ENCODE peak calls at places on chromosome 10, in four cellular contexts. D is thoracic aorta, R is cardiac muscle cell, S is dorsolateral prefrontal cortex. N is an unnamed sample.

GRCh38 chr10:114239117-114239993 is at the start of gene VWA2:
- DNase-seq in D (no peak), R (no peak), S (no peak), N (peak)

GRCh38 chr10:75530337-75530736 is 98.9 kb downstream of the LRMDA start:
- DNase-seq in D (peak), R (no peak), S (no peak), N (no peak)

GRCh38 chr10:116164291-116164690 is 108.7 kb downstream of the GFRA1 start:
- DNase-seq in D (no peak), R (no peak), S (peak), N (no peak)

GRCh38 chr10:63068246-63068645 is 64.9 kb upstream of the NRBF2 start:
- DNase-seq in D (no peak), R (peak), S (no peak), N (no peak)

GRCh38 chr10:67697646-67698245 is 1.8 kb upstream of the CTNNA3 start:
- DNase-seq in D (no peak), R (peak), S (no peak), N (peak)

GRCh38 chr10:126376956-126377355 is 11.3 kb downstream of the ADAM12 start:
- DNase-seq in D (no peak), R (no peak), S (no peak), N (no peak)

GRCh38 chr10:60446855-60447254 is 57.2 kb upstream of the ANK3 start:
- DNase-seq in D (no peak), R (peak), S (no peak), N (no peak)

GRCh38 chr10:6203331-6204062 is 765 bp downstream of the PFKFB3 start:
- DNase-seq in D (no peak), R (peak), S (no peak), N (peak)

GRCh38 chr10:69789164-69789576 is 12.5 kb upstream of the COL13A1 start:
- DNase-seq in D (no peak), R (no peak), S (no peak), N (peak)

GRCh38 chr10:22737587-22737986 is 23.2 kb upstream of the PIP4K2A start:
- DNase-seq in D (no peak), R (peak), S (no peak), N (no peak)

GRCh38 chr10:29266641-29267040 is 22.2 kb upstream of the LYZL1 start:
- DNase-seq in D (no peak), R (no peak), S (peak), N (peak)

GRCh38 chr10:62733654-62734293 is 70.7 kb upstream of the ADO start:
- DNase-seq in D (no peak), R (peak), S (no peak), N (no peak)

GRCh38 chr10:92123031-92123450 is 167.8 kb downstream of the CPEB3 start:
- DNase-seq in D (no peak), R (peak), S (no peak), N (no peak)

GRCh38 chr10:2949948-2950354 is 117.4 kb upstream of the PFKP start:
- DNase-seq in D (no peak), R (no peak), S (peak), N (no peak)

GRCh38 chr10:102880256-102880655 is 11.0 kb downstream of the AS3MT start:
- DNase-seq in D (no peak), R (no peak), S (no peak), N (no peak)

GRCh38 chr10:128277267-128277666 is 151.0 kb upstream of the MKI67 start:
- DNase-seq in D (no peak), R (no peak), S (no peak), N (no peak)

GRCh38 chr10:70331486-70332268 is 47.9 kb upstream of the NPFFR1 start:
- DNase-seq in D (peak), R (peak), S (peak), N (no peak)

GRCh38 chr10:49300140-49300974 is 1.4 kb downstream of the C10orf71 start:
- DNase-seq in D (no peak), R (peak), S (no peak), N (no peak)

GRCh38 chr10:132855889-132856288 is 69.9 kb upstream of the NKX6-2 start:
- DNase-seq in D (no peak), R (no peak), S (no peak), N (no peak)

GRCh38 chr10:30531751-30532530 is 97.6 kb downstream of the LYZL2 start:
- DNase-seq in D (no peak), R (no peak), S (no peak), N (no peak)

DNA sequence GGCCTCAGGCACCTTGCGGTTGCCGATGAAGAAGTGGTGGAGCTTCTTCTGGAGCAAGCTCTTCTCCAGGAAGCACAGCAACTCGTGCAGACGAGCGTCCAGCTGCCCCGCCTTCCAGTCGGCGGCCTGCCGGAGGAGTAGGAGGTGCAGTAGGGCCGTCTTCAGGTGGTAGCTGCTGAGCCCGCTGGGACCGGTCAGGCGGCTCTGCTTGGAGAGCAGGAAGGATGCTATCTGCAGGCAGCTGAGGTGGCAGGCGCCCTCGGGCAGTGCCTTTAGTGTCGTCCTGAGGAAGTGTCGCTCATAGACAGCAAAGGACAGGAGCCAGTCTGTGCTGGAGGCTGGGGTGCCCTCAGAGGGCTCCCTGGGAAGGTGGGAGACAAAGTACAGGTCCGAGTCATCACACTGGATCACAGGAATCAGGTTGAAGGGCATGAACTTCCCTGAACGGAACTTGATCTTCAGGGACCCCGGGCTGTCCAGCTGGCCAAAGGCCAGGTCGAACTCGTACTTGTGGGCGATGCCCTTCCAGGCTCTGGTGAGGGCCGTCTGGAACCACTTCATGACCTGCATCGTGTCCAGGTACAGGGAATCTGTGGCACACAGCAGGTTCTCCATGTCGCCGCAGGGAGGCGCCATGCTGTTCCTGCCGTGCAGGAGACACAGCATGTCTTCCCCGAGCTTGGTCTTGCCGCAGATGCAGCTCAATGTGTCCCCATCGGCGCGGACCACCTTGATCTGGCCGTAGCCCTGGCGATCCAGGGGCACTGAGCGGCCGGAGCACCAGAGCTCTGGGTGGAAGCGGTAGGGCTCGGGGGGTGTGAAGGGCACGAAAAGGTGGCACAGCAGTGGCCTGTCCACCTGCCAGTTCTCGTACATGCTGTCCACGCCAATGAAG is 23.4 kb downstream of the ITPRIP start:
- DNase-seq in D (no peak), R (no peak), S (no peak), N (no peak)
- TF ChIP-seq CTCF in D (no peak), R (no peak), S (no peak), N (no peak)

GRCh38 chr10:8076948-8077347 is 22.5 kb downstream of the GATA3 start:
- DNase-seq in D (no peak), R (no peak), S (no peak), N (no peak)

GRCh38 chr10:8074881-8075280 is 20.4 kb downstream of the GATA3 start:
- DNase-seq in D (no peak), R (no peak), S (no peak), N (no peak)

GRCh38 chr10:8078027-8078426 is 23.5 kb downstream of the GATA3 start:
- DNase-seq in D (no peak), R (no peak), S (no peak), N (no peak)

GRCh38 chr10:8075282-8076260 is 21.1 kb downstream of the GATA3 start:
- DNase-seq in D (no peak), R (no peak), S (no peak), N (no peak)

DNA sequence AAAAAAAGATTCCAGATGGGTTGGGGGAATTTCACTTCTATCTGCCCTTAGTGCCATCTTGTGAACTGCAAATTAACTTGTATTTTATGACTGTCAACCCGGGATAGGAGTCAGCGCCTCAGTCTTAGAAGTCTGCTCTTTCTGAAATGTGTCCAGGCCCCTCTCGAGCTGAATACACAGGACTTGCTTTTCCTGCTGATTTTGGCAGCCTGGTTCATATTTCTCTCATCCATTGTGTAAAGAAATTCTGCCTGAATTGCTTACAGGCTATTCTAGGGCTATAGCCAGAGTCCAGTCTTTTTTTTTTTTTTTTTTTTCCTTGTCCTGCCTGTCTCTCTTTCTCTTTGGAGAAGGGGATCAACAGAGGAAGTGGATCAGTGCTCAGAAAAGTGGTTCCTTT is 24.6 kb downstream of the GATA3 start:
- DNase-seq in D (no peak), R (no peak), S (no peak), N (no peak)
- TF ChIP-seq CTCF in D (no peak), R (no peak), S (no peak), N (no peak)

DNA sequence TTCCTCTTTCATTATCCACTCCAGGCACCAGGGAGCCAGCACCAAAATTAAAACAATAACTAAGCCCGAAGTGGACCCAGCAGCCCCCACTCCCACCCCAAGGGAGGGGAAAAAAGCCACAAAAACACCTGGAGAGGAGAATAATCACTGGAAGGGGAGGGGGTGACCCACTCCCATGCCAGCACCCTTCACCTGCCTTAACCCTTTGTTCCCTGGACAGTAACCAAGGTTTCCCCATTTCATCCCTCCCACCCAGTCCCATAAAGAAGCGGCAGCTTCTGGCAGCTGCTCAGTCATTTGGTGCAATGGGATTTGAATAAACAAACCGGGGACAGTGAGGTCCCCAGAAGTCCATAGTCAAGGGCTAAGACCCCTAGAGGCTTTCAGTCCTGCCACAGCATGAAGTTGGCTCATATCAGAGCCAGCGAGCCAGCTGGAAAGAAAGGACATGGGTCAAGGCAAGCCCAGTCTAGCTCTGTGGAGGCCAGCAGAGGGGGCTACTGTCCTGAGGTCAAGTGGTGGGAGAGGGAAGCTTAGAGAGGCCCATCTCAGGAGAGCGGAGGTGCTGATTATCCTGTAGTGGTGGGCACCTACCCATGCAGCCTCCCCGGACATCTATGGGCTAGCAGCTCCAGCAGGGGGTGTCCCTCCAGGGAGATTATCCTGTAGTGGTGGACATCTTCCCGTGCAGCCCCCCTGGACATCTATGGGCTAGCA is 58.8 kb upstream of the LBX1 start:
- DNase-seq in D (no peak), R (peak), S (peak), N (peak)
- TF ChIP-seq CTCF in D (no peak), R (peak), S (peak), N (no peak)

GRCh38 chr10:13953371-13953770 is 366.6 kb downstream of the PRPF18 start:
- DNase-seq in D (no peak), R (no peak), S (no peak), N (no peak)

GRCh38 chr10:13945760-13946460 is 359.1 kb downstream of the PRPF18 start:
- DNase-seq in D (no peak), R (peak), S (no peak), N (peak)

GRCh38 chr10:13944901-13945300 is 358.1 kb downstream of the PRPF18 start:
- DNase-seq in D (no peak), R (no peak), S (no peak), N (no peak)

GRCh38 chr10:13950543-13950939 is 363.8 kb downstream of the PRPF18 start:
- DNase-seq in D (no peak), R (no peak), S (no peak), N (no peak)

DNA sequence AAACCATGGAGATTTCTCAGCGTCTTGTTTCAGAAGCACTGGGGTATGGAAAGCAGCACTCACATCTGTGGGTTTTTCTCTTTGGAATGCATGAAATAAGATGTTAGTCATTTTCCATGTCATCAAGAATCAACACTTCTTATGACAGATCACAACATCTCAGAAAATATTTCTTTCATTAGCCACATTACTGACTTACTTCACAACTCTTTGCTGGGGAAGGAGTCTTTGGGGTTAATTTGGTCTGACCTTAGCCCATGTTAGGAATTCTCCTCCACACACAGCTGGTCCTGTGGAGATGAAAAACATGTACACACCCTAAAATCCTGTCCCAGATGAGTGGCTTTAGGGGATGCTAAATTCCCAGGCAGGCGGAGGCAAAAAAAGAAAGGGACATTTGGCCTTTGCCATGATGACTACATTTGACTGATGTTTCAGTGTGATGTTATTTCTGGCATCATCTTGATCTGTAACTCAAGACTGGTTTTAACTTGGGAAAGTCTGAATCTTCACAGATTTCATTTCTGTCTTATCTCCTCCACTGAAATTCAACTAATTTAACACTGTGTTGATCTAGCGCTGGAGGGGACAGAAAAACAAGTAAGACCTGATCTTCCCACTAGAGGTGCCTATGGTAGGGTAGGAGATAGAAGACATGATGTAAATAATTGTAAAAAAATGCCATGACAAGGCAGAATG is 363.2 kb downstream of the PRPF18 start:
- DNase-seq in D (no peak), R (peak), S (no peak), N (no peak)
- TF ChIP-seq CTCF in D (no peak), R (no peak), S (no peak), N (no peak)

GRCh38 chr10:13095929-13096328 is 4.0 kb upstream of the OPTN start:
- DNase-seq in D (no peak), R (no peak), S (no peak), N (no peak)

GRCh38 chr10:13099666-13100348 is at the start of gene OPTN:
- DNase-seq in D (peak), R (peak), S (peak), N (peak)

GRCh38 chr10:13100349-13101294 is 659 bp downstream of the OPTN start:
- DNase-seq in D (no peak), R (peak), S (peak), N (peak)

GRCh38 chr10:13102002-13102794 is 2.2 kb downstream of the OPTN start:
- DNase-seq in D (no peak), R (peak), S (no peak), N (no peak)

GRCh38 chr10:13099144-13099665 is 758 bp upstream of the OPTN start:
- DNase-seq in D (no peak), R (peak), S (peak), N (peak)
- TF ChIP-seq CTCF in D (no peak), R (peak), S (no peak), N (no peak)

GRCh38 chr10:121952226-121952625 is 22.8 kb downstream of the NSMCE4A start:
- DNase-seq in D (no peak), R (no peak), S (no peak), N (no peak)
- TF ChIP-seq CTCF in D (no peak), R (no peak), S (no peak), N (no peak)